ENCODE peak calls at places on chromosomes 4 and X, in eight cellular contexts. C is psoas muscle, W is lower lobe of right lung, T is suprapubic skin, H is upper lobe of right lung, Q is stomach, S is mammary epithelial cell, J is spleen. P is an unnamed sample.
A peak's percentile ranks its signal among the peaks of the same experiment; 100 is the strongest.

GRCh38 chr4:188975271-188975670 is 836.0 kb downstream of the TRIML1 start:
- DNase-seq in C (no peak), W (no peak), T (no peak), H (no peak), Q (no peak), S (no peak), J (no peak), P (no peak)

GRCh38 chr4:41145571-41146078 is 68.7 kb downstream of the APBB2 start:
- DNase-seq in C (no peak), W (no peak), T (no peak), H (no peak), Q (no peak), S (peak; percentile 48), J (no peak), P (no peak)

GRCh38 chrX:3226087-3226486 is 120.4 kb downstream of the MXRA5 start:
- DNase-seq in C (no peak), W (no peak), T (no peak), H (no peak), Q (no peak), S (no peak), J (no peak), P (no peak)

GRCh38 chrX:30504309-30504708 is 73.3 kb downstream of the TASL start:
- DNase-seq in C (no peak), W (no peak), T (no peak), H (no peak), Q (no peak), S (peak; percentile 8), J (no peak), P (no peak)

GRCh38 chr4:183858011-183858615 is 47.0 kb upstream of the STOX2 start:
- DNase-seq in C (no peak), W (no peak), T (no peak), H (no peak), Q (no peak), S (no peak), J (no peak), P (no peak)

GRCh38 chrX:149910178-149910695 is 19.1 kb upstream of the HSFX4 start:
- DNase-seq in C (peak; percentile 24), W (no peak), T (no peak), H (no peak), Q (no peak), S (no peak), J (no peak), P (no peak)

GRCh38 chrX:119150163-119151135 is 22.8 kb upstream of the KIAA1210 start:
- DNase-seq in C (peak; percentile 50), W (no peak), T (no peak), H (no peak), Q (no peak), S (no peak), J (peak; percentile 73), P (no peak)

GRCh38 chr4:36255575-36255974 is 11.3 kb upstream of the ARAP2 start:
- DNase-seq in C (no peak), W (no peak), T (no peak), H (no peak), Q (no peak), S (no peak), J (no peak), P (no peak)

GRCh38 chr4:165631208-165631894 is 241.7 kb upstream of the TLL1 start:
- DNase-seq in C (no peak), W (no peak), T (no peak), H (no peak), Q (no peak), S (peak; percentile 87), J (no peak), P (no peak)

GRCh38 chr4:139108567-139109128 is 68.4 kb downstream of the ELF2 start:
- DNase-seq in C (no peak), W (no peak), T (no peak), H (no peak), Q (no peak), S (no peak), J (no peak), P (no peak)

GRCh38 chr4:168998596-168998995 is 11.5 kb downstream of the CBR4 start:
- DNase-seq in C (no peak), W (no peak), T (no peak), H (no peak), Q (no peak), S (no peak), J (no peak), P (no peak)

GRCh38 chrX:107596651-107597050 is 31.7 kb upstream of the PRPS1 start:
- DNase-seq in C (no peak), W (no peak), T (no peak), H (no peak), Q (no peak), S (peak; percentile 13), J (no peak), P (no peak)

GRCh38 chr4:112168719-112169500 is 23.7 kb downstream of the FAM241A start:
- DNase-seq in C (no peak), W (no peak), T (no peak), H (no peak), Q (no peak), S (no peak), J (no peak), P (no peak)

GRCh38 chr4:175470141-175470540 is 341.9 kb downstream of the GPM6A start:
- DNase-seq in C (no peak), W (no peak), T (no peak), H (no peak), Q (no peak), S (peak; percentile 18), J (no peak), P (no peak)

GRCh38 chr4:74394476-74395136 is 29.7 kb downstream of the EREG start:
- DNase-seq in C (no peak), W (no peak), T (no peak), H (no peak), Q (no peak), S (peak; percentile 75), J (no peak), P (no peak)

GRCh38 chr4:48779095-48779997 is 733 bp downstream of the FRYL start:
- DNase-seq in C (peak; percentile 81), W (peak; percentile 82), T (peak; percentile 82), H (peak; percentile 87), Q (peak; percentile 71), S (peak; percentile 52), J (peak; percentile 95), P (no peak)

GRCh38 chr4:165325732-165326512 is 1.5 kb upstream of the MSMO1 start:
- DNase-seq in C (no peak), W (no peak), T (no peak), H (no peak), Q (no peak), S (peak; percentile 88), J (no peak), P (no peak)

GRCh38 chr4:136687118-136687517 is 845.2 kb downstream of the PCDH18 start:
- DNase-seq in C (no peak), W (no peak), T (no peak), H (no peak), Q (no peak), S (no peak), J (peak; percentile 61), P (no peak)

GRCh38 chr4:78424456-78424855 is 127.1 kb upstream of the ANXA3 start:
- DNase-seq in C (no peak), W (no peak), T (no peak), H (no peak), Q (no peak), S (no peak), J (no peak), P (no peak)

GRCh38 chr4:28482580-28482979 is 1621.9 kb downstream of the STIM2 start:
- DNase-seq in C (no peak), W (no peak), T (no peak), H (no peak), Q (no peak), S (no peak), J (no peak), P (no peak)

DNA sequence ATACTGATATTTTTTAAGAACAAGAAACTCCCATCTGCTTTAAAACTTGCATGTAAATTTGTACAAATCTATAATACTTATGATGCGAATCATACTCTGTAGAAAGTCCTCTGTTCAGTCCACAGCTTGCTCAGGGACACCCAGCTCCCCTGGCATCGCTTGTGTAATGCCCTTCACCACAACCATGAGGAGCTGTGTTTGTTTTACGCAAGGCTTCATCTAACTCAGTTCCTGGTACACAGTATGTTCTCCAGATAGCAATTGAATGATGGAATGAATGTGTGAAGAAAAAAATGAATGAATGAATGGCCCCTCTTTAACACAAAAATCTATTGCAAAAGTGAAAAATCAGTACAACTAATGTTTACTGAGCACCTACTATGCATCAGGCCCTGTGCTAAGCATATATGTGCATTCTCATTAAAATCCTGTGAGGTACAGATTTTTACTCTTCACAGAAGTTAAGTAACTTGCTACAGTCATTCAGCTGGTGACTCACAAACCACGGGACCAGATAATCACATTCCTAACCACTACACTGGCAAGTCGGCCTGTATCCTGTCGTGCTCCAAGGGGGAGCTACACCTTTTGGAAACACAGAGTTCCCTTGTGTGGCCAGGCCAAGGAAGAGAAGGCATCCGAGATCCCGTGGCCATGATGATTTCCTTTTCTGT is 58.7 kb upstream of the KDR start:
- DNase-seq in C (no peak), W (no peak), T (peak; percentile 76), H (no peak), Q (peak; percentile 27), S (peak; percentile 97), J (no peak), P (no peak)
- TF ChIP-seq CTCF in C (no peak), W (no peak), T (no peak), H (no peak), Q (no peak), S (no peak), J (no peak), P (no peak)

GRCh38 chrX:41108684-41109205 is 23.5 kb downstream of the USP9X start:
- DNase-seq in C (no peak), W (no peak), T (no peak), H (no peak), Q (no peak), S (no peak), J (no peak), P (no peak)

GRCh38 chrX:41110801-41111625 is 25.8 kb downstream of the USP9X start:
- DNase-seq in C (no peak), W (no peak), T (no peak), H (no peak), Q (no peak), S (no peak), J (no peak), P (no peak)

GRCh38 chrX:41105005-41105404 is 19.8 kb downstream of the USP9X start:
- DNase-seq in C (no peak), W (no peak), T (no peak), H (no peak), Q (no peak), S (no peak), J (no peak), P (no peak)

GRCh38 chrX:41108007-41108683 is 22.9 kb downstream of the USP9X start:
- DNase-seq in C (no peak), W (no peak), T (no peak), H (no peak), Q (no peak), S (peak; percentile 20), J (no peak), P (no peak)
- H3K4me1 ChIP-seq in C (peaks cover 40% of the 10 kb centered on the region), W (peaks cover 39% of the 10 kb centered on the region), T (peaks cover 22% of the 10 kb centered on the region), H (peaks cover 18% of the 10 kb centered on the region), Q (peaks cover 81% of the 10 kb centered on the region), S (peaks cover 3% of the 10 kb centered on the region), J (peaks cover 57% of the 10 kb centered on the region), P (peaks cover 10% of the 10 kb centered on the region)

GRCh38 chr4:123599061-123599919 is 202.7 kb downstream of the SPRY1 start:
- DNase-seq in C (no peak), W (no peak), T (no peak), H (no peak), Q (no peak), S (peak; percentile 61), J (no peak), P (no peak)
- H3K27ac ChIP-seq in C (peak overlapping the region; percentile 51), W (peak overlapping the region; percentile 47), T (peak overlapping the region; percentile 64), H (peak overlapping the region; percentile 18), Q (peak overlapping the region; percentile 80), S (no peak overlapping the region), J (no peak overlapping the region), P (peak overlapping the region; percentile 36)

GRCh38 chrX:111857534-111857933 is 18.4 kb upstream of the TRPC5OS start:
- DNase-seq in C (no peak), W (no peak), T (no peak), H (no peak), Q (no peak), S (no peak), J (no peak), P (no peak)

GRCh38 chrX:111854778-111855490 is 21.0 kb upstream of the TRPC5OS start:
- DNase-seq in C (no peak), W (no peak), T (no peak), H (no peak), Q (no peak), S (peak; percentile 17), J (no peak), P (no peak)
- TF ChIP-seq CTCF in C (no peak), W (no peak), T (no peak), H (no peak), Q (no peak), S (no peak), J (no peak), P (no peak)

P was measured in vagina.